ENCODE peak calls at places on chromosomes 6 and 20, in nine cellular contexts. C is AG08395; W is NCI-H460; P is activated CD4-positive, CD25-positive, alpha-beta regulatory T cell; L is COLO829; B is CD14-positive monocyte; U is pancreas; S is CD8-positive, alpha-beta T cell; T is osteocyte. X is an unnamed sample.
A peak's percentile ranks its signal among the peaks of the same experiment; 100 is the strongest.

GRCh38 chr20:58407201-58407873 is 18.3 kb downstream of the VAPB start:
- DNase-seq in C (no peak), W (no peak), P (no peak), L (peak; percentile 69), B (no peak), U (no peak), S (no peak), T (no peak), X (no peak)

GRCh38 chr20:44057698-44058675 is 129.0 kb downstream of the JPH2 start:
- DNase-seq in C (peak; percentile 23), W (no peak), P (no peak), L (no peak), B (no peak), U (no peak), S (no peak), T (no peak), X (no peak)

GRCh38 chr6:33323623-33323948 is 6.0 kb upstream of the ZBTB22 start:
- DNase-seq in C (no peak), W (no peak), P (no peak), L (no peak), B (no peak), U (peak; percentile 53), S (no peak), T (no peak), X (no peak)

GRCh38 chr20:45469336-45470261 is at the start of gene WFDC2:
- DNase-seq in C (no peak), W (no peak), P (no peak), L (no peak), B (no peak), U (peak; percentile 78), S (no peak), T (no peak), X (no peak)

GRCh38 chr6:30707281-30707850 is 9.7 kb downstream of the MDC1 start:
- DNase-seq in C (no peak), W (no peak), P (no peak), L (no peak), B (no peak), U (no peak), S (no peak), T (no peak), X (no peak)

GRCh38 chr20:48194578-48194977 is 409.3 kb upstream of the SULF2 start:
- DNase-seq in C (no peak), W (no peak), P (no peak), L (no peak), B (no peak), U (no peak), S (no peak), T (no peak), X (no peak)

GRCh38 chr6:25017486-25017885 is 81.7 kb upstream of the RIPOR2 start:
- DNase-seq in C (no peak), W (no peak), P (no peak), L (no peak), B (no peak), U (no peak), S (no peak), T (no peak), X (no peak)

GRCh38 chr20:37528442-37529213 is 952 bp upstream of the BLCAP start:
- DNase-seq in C (no peak), W (no peak), P (no peak), L (no peak), B (no peak), U (no peak), S (no peak), T (no peak), X (no peak)

GRCh38 chr6:128827675-128828464 is 55.1 kb upstream of the LAMA2 start:
- DNase-seq in C (no peak), W (no peak), P (no peak), L (peak; percentile 63), B (no peak), U (no peak), S (no peak), T (no peak), X (no peak)

GRCh38 chr6:498795-499231 is 107.3 kb downstream of the IRF4 start:
- DNase-seq in C (no peak), W (no peak), P (no peak), L (no peak), B (no peak), U (no peak), S (peak; percentile 12), T (no peak), X (no peak)

GRCh38 chr6:34053721-34054120 is 92.2 kb downstream of the GRM4 start:
- DNase-seq in C (no peak), W (no peak), P (no peak), L (no peak), B (no peak), U (no peak), S (no peak), T (no peak), X (no peak)

GRCh38 chr20:24981750-24982149 is 10.8 kb downstream of the APMAP start:
- DNase-seq in C (no peak), W (no peak), P (no peak), L (no peak), B (peak; percentile 87), U (no peak), S (no peak), T (no peak), X (no peak)

GRCh38 chr6:160270347-160270746 is 11.7 kb upstream of the SLC22A2 start:
- DNase-seq in C (no peak), W (no peak), P (no peak), L (no peak), B (no peak), U (no peak), S (no peak), T (no peak), X (no peak)

GRCh38 chr6:68235192-68235812 is 399.8 kb upstream of the ADGRB3 start:
- DNase-seq in C (no peak), W (no peak), P (no peak), L (no peak), B (no peak), U (no peak), S (no peak), T (no peak), X (no peak)

GRCh38 chr6:90028080-90028778 is 134.0 kb downstream of the GJA10 start:
- DNase-seq in C (no peak), W (no peak), P (no peak), L (no peak), B (no peak), U (no peak), S (no peak), T (no peak), X (no peak)

GRCh38 chr6:118524686-118525085 is 23.4 kb upstream of the PLN start:
- DNase-seq in C (no peak), W (no peak), P (no peak), L (no peak), B (no peak), U (no peak), S (peak; percentile 6), T (no peak), X (no peak)

GRCh38 chr6:170279977-170280688 is 10.7 kb downstream of the DLL1 start:
- DNase-seq in C (peak; percentile 74), W (peak; percentile 55), P (peak; percentile 26), L (no peak), B (peak; percentile 51), U (peak; percentile 85), S (peak; percentile 60), T (peak; percentile 81), X (no peak)

GRCh38 chr6:154450498-154450897 is 60.0 kb downstream of the CNKSR3 start:
- DNase-seq in C (no peak), W (no peak), P (no peak), L (no peak), B (no peak), U (no peak), S (no peak), T (no peak), X (no peak)

GRCh38 chr6:151690768-151691562 is 116.5 kb upstream of the ESR1 start:
- DNase-seq in C (peak; percentile 30), W (no peak), P (no peak), L (peak; percentile 19), B (peak; percentile 63), U (no peak), S (no peak), T (no peak), X (no peak)

GRCh38 chr6:14192186-14192788 is 74.7 kb downstream of the CD83 start:
- DNase-seq in C (no peak), W (no peak), P (no peak), L (no peak), B (no peak), U (no peak), S (no peak), T (no peak), X (no peak)

GRCh38 chr20:37670426-37670825 is 23.4 kb upstream of the CTNNBL1 start:
- DNase-seq in C (peak; percentile 56), W (no peak), P (no peak), L (no peak), B (no peak), U (peak; percentile 50), S (no peak), T (no peak), X (no peak)

GRCh38 chr6:33671381-33672072 is 40.0 kb downstream of the UQCC2 start:
- DNase-seq in C (no peak), W (no peak), P (no peak), L (no peak), B (no peak), U (no peak), S (no peak), T (no peak), X (no peak)

GRCh38 chr6:43296780-43297494 is 1.1 kb upstream of the SLC22A7 start:
- DNase-seq in C (no peak), W (no peak), P (no peak), L (no peak), B (no peak), U (no peak), S (no peak), T (no peak), X (no peak)

GRCh38 chr6:10837692-10837996 is 695 bp downstream of the MAK start:
- DNase-seq in C (no peak), W (no peak), P (no peak), L (peak; percentile 27), B (no peak), U (no peak), S (no peak), T (no peak), X (no peak)

GRCh38 chr20:46573788-46574581 is 23.5 kb upstream of the OCSTAMP start:
- DNase-seq in C (no peak), W (no peak), P (no peak), L (no peak), B (no peak), U (no peak), S (no peak), T (no peak), X (no peak)

GRCh38 chr20:63578224-63579016 is 4.4 kb upstream of the HELZ2 start:
- DNase-seq in C (no peak), W (no peak), P (no peak), L (no peak), B (no peak), U (peak; percentile 35), S (no peak), T (no peak), X (no peak)

GRCh38 chr20:19833395-19833794 is 75.3 kb downstream of the RIN2 start:
- DNase-seq in C (no peak), W (no peak), P (no peak), L (no peak), B (no peak), U (no peak), S (no peak), T (no peak), X (no peak)

GRCh38 chr6:34189806-34190503 is 44.1 kb upstream of the GRM4 start:
- DNase-seq in C (no peak), W (no peak), P (no peak), L (no peak), B (peak; percentile 83), U (no peak), S (peak; percentile 66), T (no peak), X (peak; percentile 34)

X was measured in SIG-M5.